ENCODE peak calls at places on chromosomes 16 and 17, in four cellular contexts. G is GM04503; B is CD8-positive, alpha-beta memory T cell; Y is NCI-H1092 treated with DMSO at 0.1 percent for 48 hours. V is an unnamed sample.

GRCh38 chr17:74354123-74354522 is 7.5 kb downstream of the BTBD17 start:
- DNase-seq in G (no peak), B (peak; percentile 22), Y (no peak), V (no peak)

GRCh38 chr17:12522743-12523181 is 142.9 kb upstream of the MYOCD start:
- DNase-seq in G (no peak), B (no peak), Y (no peak), V (no peak)

GRCh38 chr16:4309833-4310266 is 6.0 kb upstream of the GLIS2 start:
- DNase-seq in G (no peak), B (peak; percentile 40), Y (peak; percentile 44), V (peak; percentile 79)

GRCh38 chr17:4341616-4341977 is 24.9 kb downstream of the UBE2G1 start:
- DNase-seq in G (no peak), B (no peak), Y (no peak), V (no peak)

GRCh38 chr16:78210305-78210704 is 110.9 kb downstream of the WWOX start:
- DNase-seq in G (no peak), B (no peak), Y (peak; percentile 13), V (no peak)

GRCh38 chr17:35799942-35800341 is 4.5 kb upstream of the MMP28 start:
- DNase-seq in G (peak; percentile 57), B (no peak), Y (peak; percentile 85), V (no peak)

GRCh38 chr17:7888184-7888920 is at the start of gene CHD3:
- DNase-seq in G (no peak), B (no peak), Y (no peak), V (no peak)

GRCh38 chr16:22117666-22118065 is 25.3 kb downstream of the VWA3A start:
- DNase-seq in G (no peak), B (no peak), Y (no peak), V (no peak)

GRCh38 chr17:68423251-68423650 is 34.0 kb downstream of the WIPI1 start:
- DNase-seq in G (no peak), B (no peak), Y (no peak), V (no peak)

GRCh38 chr17:66488874-66489273 is 186.5 kb downstream of the PRKCA start:
- DNase-seq in G (no peak), B (no peak), Y (no peak), V (no peak)

GRCh38 chr17:16593356-16594102 is 24.5 kb upstream of the ZNF287 start:
- DNase-seq in G (peak; percentile 15), B (no peak), Y (no peak), V (peak; percentile 39)

GRCh38 chr17:19331134-19331533 is 31.4 kb downstream of the B9D1 start:
- DNase-seq in G (peak; percentile 78), B (no peak), Y (no peak), V (no peak)

V was measured in AG09319.